ENCODE peak calls at places on chromosomes 3 and 15, in four cellular contexts. O, E, G and F are unnamed samples.
A peak's percentile ranks its signal among the peaks of the same experiment; 100 is the strongest.

GRCh38 chr3:12148183-12148940 is 10.3 kb downstream of the TIMP4 start:
- DNase-seq in O (no peak), E (no peak), G (peak; percentile 47), F (no peak)

GRCh38 chr3:106530367-106530766 is 661.6 kb upstream of the CBLB start:
- DNase-seq in O (no peak), E (no peak), G (no peak), F (no peak)

GRCh38 chr3:70856414-70857162 is 544.1 kb upstream of the MDFIC2 start:
- DNase-seq in O (no peak), E (peak; percentile 5), G (no peak), F (peak; percentile 95)

GRCh38 chr3:169494982-169495381 is 168.5 kb downstream of the MECOM start:
- DNase-seq in O (no peak), E (no peak), G (no peak), F (no peak)

GRCh38 chr3:154956815-154957214 is 123.3 kb upstream of the MME start:
- DNase-seq in O (no peak), E (no peak), G (no peak), F (no peak)

GRCh38 chr3:123843668-123844067 is 40.5 kb downstream of the MYLK start:
- DNase-seq in O (no peak), E (no peak), G (no peak), F (peak; percentile 76)

GRCh38 chr3:49359623-49360022 is 1.5 kb upstream of the GPX1 start:
- DNase-seq in O (no peak), E (no peak), G (no peak), F (no peak)

GRCh38 chr3:104879919-104880318 is 486.8 kb upstream of the ALCAM start:
- DNase-seq in O (no peak), E (no peak), G (no peak), F (no peak)

GRCh38 chr3:45923755-45924154 is 19.5 kb upstream of the CXCR6 start:
- DNase-seq in O (no peak), E (no peak), G (no peak), F (no peak)

GRCh38 chr3:158683216-158683975 is 10.9 kb upstream of the LXN start:
- DNase-seq in O (no peak), E (no peak), G (no peak), F (peak; percentile 74)

GRCh38 chr3:127371338-127371737 is 83.5 kb upstream of the PRR20G start:
- DNase-seq in O (no peak), E (no peak), G (no peak), F (no peak)

GRCh38 chr3:70738310-70738681 is 425.9 kb upstream of the MDFIC2 start:
- DNase-seq in O (no peak), E (no peak), G (no peak), F (no peak)

GRCh38 chr3:183502237-183502636 is 53.3 kb downstream of the KLHL6 start:
- DNase-seq in O (no peak), E (no peak), G (peak; percentile 5), F (no peak)

GRCh38 chr15:89278307-89278706 is 34.5 kb downstream of the FANCI start:
- DNase-seq in O (no peak), E (no peak), G (no peak), F (no peak)

GRCh38 chr3:109353057-109353456 is 15.7 kb upstream of the DPPA4 start:
- DNase-seq in O (no peak), E (no peak), G (no peak), F (no peak)

GRCh38 chr3:171462224-171462623 is 2.0 kb upstream of the TNIK start:
- DNase-seq in O (no peak), E (peak; percentile 68), G (no peak), F (no peak)

GRCh38 chr3:183306798-183307671 is 54.0 kb downstream of the B3GNT5 start:
- DNase-seq in O (no peak), E (peak; percentile 52), G (peak; percentile 32), F (peak; percentile 67)

GRCh38 chr15:27059610-27060202 is 88.7 kb downstream of the GABRG3 start:
- DNase-seq in O (peak; percentile 63), E (peak; percentile 15), G (peak; percentile 40), F (no peak)

GRCh38 chr3:105518806-105519418 is 152.2 kb downstream of the ALCAM start:
- DNase-seq in O (peak; percentile 76), E (peak; percentile 80), G (peak; percentile 79), F (no peak)

GRCh38 chr3:34212175-34212574 is 413.7 kb downstream of the PDCD6IP start:
- DNase-seq in O (no peak), E (peak; percentile 15), G (no peak), F (no peak)

GRCh38 chr3:29914861-29915524 is 634.1 kb downstream of the RBMS3 start:
- DNase-seq in O (no peak), E (no peak), G (no peak), F (no peak)

GRCh38 chr3:175988401-175988800 is 1129.3 kb downstream of the NAALADL2 start:
- DNase-seq in O (no peak), E (no peak), G (no peak), F (no peak)

GRCh38 chr3:184590795-184591194 is 29.2 kb downstream of the EPHB3 start:
- DNase-seq in O (peak; percentile 14), E (no peak), G (no peak), F (no peak)

GRCh38 chr3:194212869-194213320 is 76.9 kb downstream of the HES1 start:
- DNase-seq in O (no peak), E (no peak), G (no peak), F (no peak)

GRCh38 chr3:17151598-17152373 is 267.0 kb downstream of the PLCL2 start:
- DNase-seq in O (no peak), E (peak; percentile 97), G (no peak), F (no peak)

GRCh38 chr15:69781411-69782125 is 316.1 kb downstream of the TLE3 start:
- DNase-seq in O (no peak), E (no peak), G (no peak), F (no peak)

GRCh38 chr3:139675327-139675726 is 2.4 kb downstream of the NMNAT3 start:
- DNase-seq in O (no peak), E (no peak), G (no peak), F (no peak)

GRCh38 chr3:127630811-127631714 is 2.1 kb downstream of the PODXL2 start:
- DNase-seq in O (peak; percentile 27), E (no peak), G (peak; percentile 40), F (no peak)

GRCh38 chr15:31457631-31458526 is 131.2 kb downstream of the KLF13 start:
- DNase-seq in O (no peak), E (no peak), G (no peak), F (no peak)

GRCh38 chr3:192060160-192060783 is 599.3 kb downstream of the PYDC2 start:
- DNase-seq in O (peak; percentile 97), E (no peak), G (no peak), F (no peak)

GRCh38 chr15:91426412-91426811 is 326.4 kb downstream of the SV2B start:
- DNase-seq in O (no peak), E (no peak), G (no peak), F (peak; percentile 6)

GRCh38 chr3:82163907-82164520 is 402.6 kb upstream of the GBE1 start:
- DNase-seq in O (no peak), E (peak; percentile 17), G (no peak), F (peak; percentile 1)

GRCh38 chr3:151315136-151315535 is 1.5 kb downstream of the GPR87 start:
- DNase-seq in O (no peak), E (no peak), G (no peak), F (peak; percentile 44)

GRCh38 chr3:4532535-4533112 is 39.5 kb downstream of the ITPR1 start:
- DNase-seq in O (no peak), E (no peak), G (no peak), F (no peak)

GRCh38 chr3:161372321-161373260 is 1.3 kb upstream of the SPTSSB start:
- DNase-seq in O (peak; percentile 70), E (peak; percentile 3), G (peak; percentile 94), F (no peak)

GRCh38 chr15:99433026-99433756 is 132.6 kb upstream of the MEF2A start:
- DNase-seq in O (no peak), E (peak; percentile 39), G (no peak), F (no peak)

GRCh38 chr3:62876064-62876463 is 848 bp upstream of the CADPS start:
- DNase-seq in O (peak; percentile 48), E (peak; percentile 19), G (peak; percentile 72), F (no peak)